ENCODE peak calls at places on chromosome 12, in nine cellular contexts. Y is stimulated activated CD8-positive, alpha-beta memory T cell treated with anti-CD3 and anti-CD28 coated beads, Interleukin-7, amount 100 ng/mL, for 48 hours; M is stimulated activated CD4-positive, alpha-beta T cell treated with anti-CD3 and anti-CD28 coated beads, TNF-alpha, amount 100 ng/mL, for 48 hours; U is Right ventricle myocardium superior; T is ACHN; G is WTC11; B is RPMI7951; N is left kidney; O is naive thymus-derived CD4-positive, alpha-beta T cell. X is an unnamed sample.

GRCh38 chr12:75446857-75447256 is 33.7 kb upstream of the GLIPR1 start:
- DNase-seq in Y (no peak), M (no peak), U (no peak), T (peak; percentile 15), G (no peak), B (peak; percentile 36), N (no peak), O (no peak), X (no peak)

GRCh38 chr12:82874935-82875334 is 188.2 kb downstream of the TMTC2 start:
- DNase-seq in Y (no peak), M (no peak), U (no peak), T (no peak), G (no peak), B (peak; percentile 9), N (no peak), O (no peak), X (no peak)

GRCh38 chr12:11981174-11981733 is 89.5 kb upstream of the BCL2L14 start:
- DNase-seq in Y (peak; percentile 14), M (peak; percentile 35), U (no peak), T (no peak), G (no peak), B (peak; percentile 75), N (no peak), O (peak; percentile 75), X (no peak)

GRCh38 chr12:2215709-2216560 is 163.1 kb downstream of the CACNA1C start:
- DNase-seq in Y (no peak), M (no peak), U (no peak), T (no peak), G (no peak), B (no peak), N (no peak), O (no peak), X (no peak)

GRCh38 chr12:132622437-132623071 is 4.0 kb downstream of the P2RX2 start:
- DNase-seq in Y (no peak), M (no peak), U (no peak), T (peak; percentile 23), G (no peak), B (peak; percentile 66), N (peak; percentile 93), O (no peak), X (no peak)

GRCh38 chr12:99914206-99914605 is 70.5 kb downstream of the ANKS1B start:
- DNase-seq in Y (no peak), M (no peak), U (no peak), T (no peak), G (no peak), B (no peak), N (no peak), O (no peak), X (no peak)

GRCh38 chr12:32312049-32312670 is 87.2 kb upstream of the FGD4 start:
- DNase-seq in Y (no peak), M (no peak), U (no peak), T (peak; percentile 84), G (no peak), B (peak; percentile 58), N (peak; percentile 90), O (peak; percentile 38), X (no peak)

GRCh38 chr12:65522956-65523857 is 244.7 kb downstream of the MSRB3 start:
- DNase-seq in Y (no peak), M (no peak), U (no peak), T (no peak), G (no peak), B (peak; percentile 83), N (peak; percentile 57), O (no peak), X (no peak)

GRCh38 chr12:120376416-120376815 is 7.5 kb upstream of the MSI1 start:
- DNase-seq in Y (no peak), M (no peak), U (no peak), T (no peak), G (no peak), B (no peak), N (no peak), O (no peak), X (no peak)

GRCh38 chr12:2681426-2682205 is 113.2 kb upstream of the FKBP4 start:
- DNase-seq in Y (no peak), M (no peak), U (no peak), T (no peak), G (no peak), B (no peak), N (peak; percentile 71), O (no peak), X (no peak)

GRCh38 chr12:130879781-130880389 is 8.0 kb downstream of the RAN start:
- DNase-seq in Y (no peak), M (no peak), U (no peak), T (no peak), G (no peak), B (no peak), N (peak; percentile 33), O (no peak), X (no peak)

GRCh38 chr12:123043536-123044001 is 63.1 kb downstream of the ARL6IP4 start:
- DNase-seq in Y (peak; percentile 59), M (peak; percentile 24), U (peak; percentile 90), T (peak; percentile 95), G (peak; percentile 74), B (peak; percentile 97), N (peak; percentile 86), O (peak; percentile 71), X (peak; percentile 48)

GRCh38 chr12:115752913-115753726 is 524.4 kb downstream of the MED13L start:
- DNase-seq in Y (no peak), M (no peak), U (no peak), T (peak; percentile 68), G (peak; percentile 17), B (peak; percentile 68), N (peak; percentile 88), O (no peak), X (no peak)

GRCh38 chr12:1879633-1880032 is 38.8 kb downstream of the CACNA2D4 start:
- DNase-seq in Y (no peak), M (no peak), U (no peak), T (no peak), G (no peak), B (no peak), N (no peak), O (no peak), X (no peak)

GRCh38 chr12:101783838-101784237 is 44.6 kb upstream of the SYCP3 start:
- DNase-seq in Y (no peak), M (no peak), U (no peak), T (no peak), G (no peak), B (no peak), N (no peak), O (no peak), X (no peak)

GRCh38 chr12:2318286-2318685 is 265.5 kb downstream of the CACNA1C start:
- DNase-seq in Y (no peak), M (no peak), U (no peak), T (no peak), G (no peak), B (no peak), N (no peak), O (no peak), X (no peak)

GRCh38 chr12:128976120-128976519 is 122.8 kb downstream of the GLT1D1 start:
- DNase-seq in Y (no peak), M (no peak), U (no peak), T (no peak), G (peak; percentile 24), B (peak; percentile 7), N (peak; percentile 90), O (no peak), X (no peak)

GRCh38 chr12:118549506-118550109 is 173.3 kb downstream of the SUDS3 start:
- DNase-seq in Y (no peak), M (no peak), U (no peak), T (peak; percentile 89), G (no peak), B (peak; percentile 5), N (peak; percentile 39), O (no peak), X (no peak)

GRCh38 chr12:96416033-96416790 is 16.0 kb upstream of the CDK17 start:
- DNase-seq in Y (no peak), M (no peak), U (no peak), T (peak; percentile 55), G (no peak), B (peak; percentile 85), N (no peak), O (no peak), X (no peak)

GRCh38 chr12:49748306-49748705 is 6.9 kb downstream of the TMBIM6 start:
- DNase-seq in Y (no peak), M (no peak), U (no peak), T (no peak), G (no peak), B (no peak), N (no peak), O (no peak), X (no peak)

GRCh38 chr12:71000255-71000654 is 79.7 kb upstream of the PTPRR start:
- DNase-seq in Y (no peak), M (no peak), U (no peak), T (no peak), G (no peak), B (no peak), N (no peak), O (no peak), X (no peak)

GRCh38 chr12:12704593-12705230 is 8.7 kb upstream of the GPR19 start:
- DNase-seq in Y (no peak), M (no peak), U (no peak), T (peak; percentile 98), G (peak; percentile 38), B (peak; percentile 89), N (peak; percentile 94), O (peak; percentile 52), X (peak; percentile 29)

GRCh38 chr12:18794000-18794399 is 56.1 kb downstream of the CAPZA3 start:
- DNase-seq in Y (no peak), M (no peak), U (no peak), T (no peak), G (no peak), B (no peak), N (no peak), O (no peak), X (no peak)